ENCODE peak calls at places on chromosomes 11 and 22, in six cellular contexts. One of them, this sample, is unnamed.

GRCh38 chr11:79018371-79018849 is 422.4 kb downstream of the TENM4 start:
- DNase-seq in kidney epithelial cell: peak
- DNase-seq in EL: peak
- DNase-seq in adrenal gland: no peak
- DNase-seq in stimulated activated naive B cell treated with anti-CD40 and anti-IgM and Interleukin-4, amounts not matched to agents 10 μg/mL and 1 μg/mL and 100 μg/mL, for 72 hours: no peak
- DNase-seq in 8988T: no peak
- DNase-seq in this sample: no peak

GRCh38 chr11:57460017-57460755 is at the start of gene RTN4RL2:
- DNase-seq in kidney epithelial cell: no peak
- DNase-seq in adrenal gland: no peak
- DNase-seq in stimulated activated naive B cell treated with anti-CD40 and anti-IgM and Interleukin-4, amounts not matched to agents 10 μg/mL and 1 μg/mL and 100 μg/mL, for 72 hours: no peak
- DNase-seq in EL: peak
- DNase-seq in 8988T: peak
- DNase-seq in this sample: peak

GRCh38 chr11:116842909-116843308 is 5.5 kb upstream of the APOA1 start:
- DNase-seq in stimulated activated naive B cell treated with anti-CD40 and anti-IgM and Interleukin-4, amounts not matched to agents 10 μg/mL and 1 μg/mL and 100 μg/mL, for 72 hours: no peak
- DNase-seq in kidney epithelial cell: no peak
- DNase-seq in EL: no peak
- DNase-seq in 8988T: no peak
- DNase-seq in adrenal gland: no peak
- DNase-seq in this sample: no peak

GRCh38 chr22:30423296-30423958 is 2.1 kb upstream of the MTFP1 start:
- DNase-seq in stimulated activated naive B cell treated with anti-CD40 and anti-IgM and Interleukin-4, amounts not matched to agents 10 μg/mL and 1 μg/mL and 100 μg/mL, for 72 hours: no peak
- DNase-seq in adrenal gland: peak
- DNase-seq in kidney epithelial cell: no peak
- DNase-seq in EL: no peak
- DNase-seq in 8988T: no peak
- DNase-seq in this sample: no peak

GRCh38 chr11:117950999-117951961 is 22.1 kb upstream of the TMPRSS13 start:
- DNase-seq in stimulated activated naive B cell treated with anti-CD40 and anti-IgM and Interleukin-4, amounts not matched to agents 10 μg/mL and 1 μg/mL and 100 μg/mL, for 72 hours: no peak
- DNase-seq in 8988T: no peak
- DNase-seq in kidney epithelial cell: no peak
- DNase-seq in adrenal gland: no peak
- DNase-seq in EL: no peak
- DNase-seq in this sample: no peak

GRCh38 chr11:40722179-40722795 is 737.2 kb downstream of the LRRC4C start:
- DNase-seq in EL: no peak
- DNase-seq in adrenal gland: no peak
- DNase-seq in kidney epithelial cell: peak
- DNase-seq in stimulated activated naive B cell treated with anti-CD40 and anti-IgM and Interleukin-4, amounts not matched to agents 10 μg/mL and 1 μg/mL and 100 μg/mL, for 72 hours: no peak
- DNase-seq in 8988T: no peak
- DNase-seq in this sample: no peak

GRCh38 chr22:20524004-20524481 is 16.6 kb downstream of the MED15 start:
- DNase-seq in kidney epithelial cell: peak
- DNase-seq in EL: no peak
- DNase-seq in 8988T: no peak
- DNase-seq in adrenal gland: no peak
- DNase-seq in stimulated activated naive B cell treated with anti-CD40 and anti-IgM and Interleukin-4, amounts not matched to agents 10 μg/mL and 1 μg/mL and 100 μg/mL, for 72 hours: peak
- DNase-seq in this sample: no peak

GRCh38 chr11:85813721-85814120 is 2.8 kb upstream of the SYTL2 start:
- DNase-seq in kidney epithelial cell: no peak
- DNase-seq in EL: no peak
- DNase-seq in adrenal gland: no peak
- DNase-seq in stimulated activated naive B cell treated with anti-CD40 and anti-IgM and Interleukin-4, amounts not matched to agents 10 μg/mL and 1 μg/mL and 100 μg/mL, for 72 hours: no peak
- DNase-seq in 8988T: no peak
- DNase-seq in this sample: no peak

GRCh38 chr11:58524232-58525036 is 16.5 kb upstream of the OR5B21 start:
- DNase-seq in stimulated activated naive B cell treated with anti-CD40 and anti-IgM and Interleukin-4, amounts not matched to agents 10 μg/mL and 1 μg/mL and 100 μg/mL, for 72 hours: peak
- DNase-seq in kidney epithelial cell: peak
- DNase-seq in adrenal gland: peak
- DNase-seq in EL: peak
- DNase-seq in 8988T: peak
- DNase-seq in this sample: peak

GRCh38 chr11:128179049-128179448 is 408.3 kb downstream of the ETS1 start:
- DNase-seq in kidney epithelial cell: no peak
- DNase-seq in adrenal gland: no peak
- DNase-seq in 8988T: no peak
- DNase-seq in EL: no peak
- DNase-seq in stimulated activated naive B cell treated with anti-CD40 and anti-IgM and Interleukin-4, amounts not matched to agents 10 μg/mL and 1 μg/mL and 100 μg/mL, for 72 hours: no peak
- DNase-seq in this sample: no peak

GRCh38 chr22:24957043-24957442 is 4.5 kb downstream of the KIAA1671 start:
- DNase-seq in 8988T: no peak
- DNase-seq in adrenal gland: no peak
- DNase-seq in kidney epithelial cell: no peak
- DNase-seq in stimulated activated naive B cell treated with anti-CD40 and anti-IgM and Interleukin-4, amounts not matched to agents 10 μg/mL and 1 μg/mL and 100 μg/mL, for 72 hours: no peak
- DNase-seq in EL: no peak
- DNase-seq in this sample: no peak

This sample was measured in left ventricle myocardium superior.